ENCODE peak calls at places on chromosomes 3 and 15, in four cellular contexts. R is adrenal gland, V is neural progenitor cell, W is mesothelial cell of epicardium. N is an unnamed sample.
A peak's percentile ranks its signal among the peaks of the same experiment; 100 is the strongest.

GRCh38 chr3:46995901-46996562 is 16.6 kb downstream of the NBEAL2 start:
- DNase-seq in V (no peak), R (no peak), W (no peak), N (no peak)

GRCh38 chr15:101447168-101447533 is 42.4 kb downstream of the PCSK6 start:
- DNase-seq in V (no peak), R (no peak), W (no peak), N (no peak)

GRCh38 chr15:59255647-59256380 is 49.2 kb downstream of the LDHAL6B start:
- DNase-seq in V (no peak), R (no peak), W (no peak), N (no peak)

GRCh38 chr3:191260431-191261303 is 61.6 kb downstream of the OSTN start:
- DNase-seq in W (no peak), R (no peak), V (peak; percentile 69), N (no peak)

GRCh38 chr3:113070226-113071220 is 79.7 kb downstream of the GTPBP8 start:
- DNase-seq in R (no peak), W (no peak), V (no peak), N (no peak)

GRCh38 chr15:64009798-64010241 is 36.5 kb downstream of the DAPK2 start:
- DNase-seq in W (no peak), V (no peak), R (no peak), N (no peak)

GRCh38 chr3:29065211-29065785 is 215.6 kb upstream of the RBMS3 start:
- DNase-seq in W (peak; percentile 50), V (peak; percentile 86), R (peak; percentile 66), N (peak; percentile 99)

GRCh38 chr15:23877502-23878412 is 190.7 kb upstream of the NDN start:
- DNase-seq in V (peak; percentile 85), W (peak; percentile 77), R (peak; percentile 16), N (no peak)

GRCh38 chr3:62965311-62965710 is 90.1 kb upstream of the CADPS start:
- DNase-seq in W (no peak), V (no peak), R (no peak), N (no peak)

GRCh38 chr15:65957451-65957850 is 88.2 kb downstream of the RAB11A start:
- DNase-seq in R (no peak), V (no peak), W (no peak), N (no peak)

GRCh38 chr3:56125358-56126005 is 342.8 kb downstream of the ERC2 start:
- DNase-seq in R (peak; percentile 83), W (no peak), V (peak; percentile 12), N (no peak)

GRCh38 chr15:23401627-23402026 is 45.4 kb downstream of the GOLGA6L2 start:
- DNase-seq in R (no peak), V (no peak), W (no peak), N (no peak)

GRCh38 chr3:106083207-106083606 is 214.4 kb upstream of the CBLB start:
- DNase-seq in R (no peak), V (no peak), W (no peak), N (no peak)

GRCh38 chr15:99482993-99483392 is 82.8 kb upstream of the MEF2A start:
- DNase-seq in V (no peak), W (no peak), R (no peak), N (no peak)

GRCh38 chr3:155302476-155302875 is 9.0 kb upstream of the STRIT1 start:
- DNase-seq in W (no peak), R (no peak), V (no peak), N (no peak)

GRCh38 chr15:82812994-82813393 is 3.6 kb downstream of the WHAMM start:
- DNase-seq in V (no peak), R (no peak), W (no peak), N (no peak)

GRCh38 chr15:95604634-95605036 is 725.9 kb upstream of the NR2F2 start:
- DNase-seq in W (no peak), V (no peak), R (peak; percentile 18), N (peak; percentile 94)

GRCh38 chr3:63607716-63608115 is 44.8 kb upstream of the SNTN start:
- DNase-seq in V (no peak), W (no peak), R (no peak), N (no peak)

GRCh38 chr3:134311265-134311664 is 60.6 kb upstream of the RYK start:
- DNase-seq in V (no peak), R (no peak), W (no peak), N (no peak)

GRCh38 chr15:30997270-30997669 is 5.8 kb upstream of the MTMR10 start:
- DNase-seq in V (no peak), R (no peak), W (no peak), N (no peak)

GRCh38 chr3:55648591-55649318 is 161.6 kb upstream of the WNT5A start:
- DNase-seq in V (no peak), R (no peak), W (no peak), N (no peak)

GRCh38 chr3:192901435-192901834 is 16.2 kb downstream of the MB21D2 start:
- DNase-seq in R (no peak), V (no peak), W (no peak), N (peak; percentile 74)

GRCh38 chr3:63625161-63625560 is 27.3 kb upstream of the SNTN start:
- DNase-seq in W (no peak), R (no peak), V (no peak), N (peak; percentile 74)

GRCh38 chr15:70257573-70258220 is 160.0 kb upstream of the TLE3 start:
- DNase-seq in W (no peak), R (peak; percentile 53), V (no peak), N (no peak)

GRCh38 chr15:62240697-62241096 is 75.6 kb upstream of the C2CD4B start:
- DNase-seq in W (no peak), R (no peak), V (no peak), N (no peak)

GRCh38 chr3:113140876-113141275 is 70.5 kb upstream of the BOC start:
- DNase-seq in V (no peak), R (no peak), W (no peak), N (no peak)

DNA sequence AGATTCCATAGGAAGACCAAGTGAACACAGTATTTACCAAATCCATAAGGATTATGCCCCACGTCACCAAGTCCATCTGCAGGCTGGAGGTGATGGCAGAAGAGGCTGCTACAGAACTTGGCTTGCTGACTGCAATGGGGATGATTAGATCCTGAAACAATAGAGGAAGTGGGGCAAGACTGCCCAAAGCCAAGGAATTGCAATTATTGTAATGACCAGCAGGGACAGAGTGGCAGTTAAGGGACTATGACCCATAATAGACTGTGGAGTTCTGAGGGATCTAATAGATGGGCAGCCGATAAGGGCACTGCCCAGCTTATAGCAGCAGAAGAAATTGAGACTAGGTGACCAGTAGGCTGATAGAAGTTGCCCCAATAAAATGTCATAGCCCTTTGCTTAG is 108.4 kb downstream of the MINAR1 start:
- DNase-seq in W (no peak), V (no peak), R (no peak), N (no peak)
- TF ChIP-seq CTCF in W (peak; percentile 15), V (peak; percentile 38), R (no peak), N (no peak)

DNA sequence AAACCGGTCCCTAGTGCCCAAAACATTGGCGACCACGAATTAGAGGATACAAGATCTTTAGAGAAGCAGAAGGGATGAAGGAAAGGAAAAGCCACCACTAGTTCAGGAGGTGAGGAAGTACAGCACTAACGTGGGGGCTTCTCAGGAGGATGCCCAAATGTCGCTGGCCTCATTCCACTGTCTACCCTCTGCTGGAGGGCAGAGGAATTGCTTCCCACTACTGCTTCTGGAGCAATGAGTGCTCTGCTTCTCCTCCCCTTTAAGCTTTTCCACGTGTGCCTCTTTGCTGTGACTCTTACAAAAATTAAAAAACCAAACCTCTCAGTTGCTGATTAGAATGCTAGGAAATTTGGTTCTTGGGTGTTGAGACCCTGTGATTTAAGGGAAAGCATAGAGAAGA is 281.3 kb downstream of the CLSTN2 start:
- DNase-seq in R (no peak), W (no peak), V (no peak), N (no peak)
- TF ChIP-seq CTCF in R (no peak), W (no peak), V (no peak), N (peak; percentile 38)

GRCh38 chr3:39150803-39151631 is 2.4 kb downstream of the CSRNP1 start:
- DNase-seq in W (peak; percentile 83), V (peak; percentile 76), R (peak; percentile 90), N (peak; percentile 96)
- TF ChIP-seq CTCF in W (no peak), V (no peak), R (no peak), N (no peak)

DNA sequence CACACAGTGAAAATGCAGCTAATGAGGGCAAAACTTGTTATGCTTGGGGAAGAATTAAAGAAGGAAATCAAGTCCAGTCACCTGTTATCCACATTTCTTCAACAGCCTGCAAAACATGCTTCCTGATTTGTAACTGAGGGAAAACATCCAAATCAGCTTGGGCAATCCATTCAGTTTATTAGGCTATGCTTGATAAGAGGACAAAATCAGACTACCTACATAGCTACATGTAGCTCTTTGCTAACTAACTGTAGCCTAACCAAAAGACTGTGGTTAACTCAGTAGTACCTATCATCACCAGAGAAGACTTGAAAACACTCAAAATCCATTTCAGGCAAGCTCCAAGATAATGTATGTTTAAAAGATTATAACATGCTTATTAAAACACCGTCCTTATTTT is 436.4 kb downstream of the SHQ1 start:
- DNase-seq in R (no peak), W (no peak), V (no peak), N (no peak)
- TF ChIP-seq CTCF in R (no peak), W (no peak), V (no peak), N (no peak)

DNA sequence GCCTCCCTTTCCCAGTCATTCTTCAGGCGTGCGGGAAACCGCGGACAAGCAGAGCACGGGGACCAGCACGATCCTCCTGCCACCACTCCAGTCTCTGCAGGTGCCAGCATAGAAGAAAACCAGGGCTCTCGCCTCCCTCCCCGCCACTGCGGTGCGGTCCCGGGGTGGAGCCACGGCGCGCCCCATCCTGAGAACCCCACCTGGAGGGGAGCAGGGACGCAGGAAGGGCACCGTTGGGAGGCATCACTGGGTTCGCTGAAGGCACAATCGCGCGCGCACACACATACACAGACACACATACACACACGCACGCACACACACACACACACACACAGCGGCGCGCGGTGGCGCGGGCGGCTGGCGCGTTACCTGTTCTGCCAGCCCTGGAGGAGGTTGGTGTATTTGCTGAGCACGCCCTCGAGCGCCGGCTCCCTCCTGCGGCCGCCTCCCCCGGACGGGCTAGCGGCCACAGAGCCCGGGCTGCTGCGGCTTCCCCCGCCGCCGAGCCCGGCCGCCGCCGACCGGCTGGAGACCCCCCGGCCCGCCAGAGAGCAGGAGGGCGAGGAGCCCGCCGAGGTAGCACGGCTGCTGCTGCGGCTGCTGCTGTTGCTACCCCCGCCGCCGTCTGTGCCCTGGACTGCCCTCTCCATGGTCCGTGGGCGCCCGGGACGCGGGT is 394 bp downstream of the OSBPL10 start:
- DNase-seq in R (peak; percentile 70), V (peak; percentile 78), W (peak; percentile 74), N (no peak)
- TF ChIP-seq CTCF in R (no peak), V (no peak), W (no peak), N (no peak)

GRCh38 chr15:85010472-85011209 is 29.0 kb downstream of the PDE8A start:
- DNase-seq in R (no peak), W (no peak), V (peak; percentile 35), N (no peak)
- TF ChIP-seq CTCF in R (no peak), W (peak; percentile 43), V (peak; percentile 44), N (no peak)

N was measured in astrocyte of the cerebellum.